ENCODE peak calls at places on chromosomes 6 and 20, in eight cellular contexts. J, G, M, P, Q, H, A and O are unnamed samples.

GRCh38 chr20:38290829-38291581 is 13.0 kb upstream of the BPI start:
- DNase-seq in J (no peak), G (peak), M (peak), P (no peak), Q (no peak), H (no peak), A (peak), O (peak)

GRCh38 chr6:132084811-132085509 is 133.8 kb upstream of the CCN2 start:
- DNase-seq in J (no peak), G (no peak), M (peak), P (peak), Q (no peak), H (no peak), A (peak), O (peak)

GRCh38 chr6:101391772-101392560 is 1.5 kb upstream of the GRIK2 start:
- DNase-seq in J (no peak), G (peak), M (no peak), P (no peak), Q (no peak), H (no peak), A (no peak), O (no peak)

GRCh38 chr20:43824699-43825402 is 89.8 kb upstream of the TOX2 start:
- DNase-seq in J (no peak), G (no peak), M (peak), P (no peak), Q (peak), H (no peak), A (no peak), O (no peak)

GRCh38 chr6:149563203-149563927 is 2.8 kb upstream of the GINM1 start:
- DNase-seq in J (no peak), G (no peak), M (peak), P (no peak), Q (no peak), H (no peak), A (peak), O (peak)

GRCh38 chr6:106529438-106529837 is 99.9 kb downstream of the RTN4IP1 start:
- DNase-seq in J (no peak), G (no peak), M (no peak), P (no peak), Q (no peak), H (no peak), A (no peak), O (no peak)

GRCh38 chr6:149923327-149923986 is 536 bp upstream of the RAET1G start:
- DNase-seq in J (no peak), G (no peak), M (no peak), P (no peak), Q (no peak), H (no peak), A (no peak), O (no peak)

GRCh38 chr6:30685977-30686907 is at the start of gene PPP1R18:
- DNase-seq in J (peak), G (peak), M (peak), P (no peak), Q (peak), H (peak), A (no peak), O (peak)

GRCh38 chr20:22723659-22724058 is 139.3 kb upstream of the FOXA2 start:
- DNase-seq in J (no peak), G (no peak), M (no peak), P (no peak), Q (no peak), H (no peak), A (peak), O (peak)

GRCh38 chr20:19211252-19211651 is 1.2 kb upstream of the SLC24A3 start:
- DNase-seq in J (no peak), G (no peak), M (no peak), P (no peak), Q (no peak), H (no peak), A (no peak), O (no peak)

GRCh38 chr6:7108196-7108963 is 619 bp downstream of the RREB1 start:
- DNase-seq in J (peak), G (peak), M (peak), P (no peak), Q (no peak), H (peak), A (no peak), O (no peak)

GRCh38 chr6:40735126-40735920 is 148.2 kb upstream of the LRFN2 start:
- DNase-seq in J (no peak), G (no peak), M (no peak), P (no peak), Q (no peak), H (no peak), A (no peak), O (no peak)

GRCh38 chr6:51949451-51949850 is 138.0 kb downstream of the PKHD1 start:
- DNase-seq in J (no peak), G (no peak), M (no peak), P (no peak), Q (no peak), H (no peak), A (no peak), O (no peak)

GRCh38 chr6:112429226-112429625 is 82.1 kb downstream of the RFPL4B start:
- DNase-seq in J (no peak), G (no peak), M (peak), P (no peak), Q (peak), H (no peak), A (no peak), O (peak)

GRCh38 chr20:23823621-23824324 is 2.8 kb downstream of the CST2 start:
- DNase-seq in J (no peak), G (no peak), M (no peak), P (no peak), Q (peak), H (no peak), A (no peak), O (no peak)

GRCh38 chr6:136324981-136325380 is 35.3 kb upstream of the BCLAF1 start:
- DNase-seq in J (no peak), G (no peak), M (no peak), P (no peak), Q (no peak), H (no peak), A (no peak), O (no peak)